ENCODE peak calls at places on chromosome 19, in four cellular contexts. One of them, this sample, is unnamed.

GRCh38 chr19:50924576-50924975 is 13.4 kb upstream of the KLK4 start:
- DNase-seq in cardiac muscle cell: no peak
- DNase-seq in right atrium auricular region: no peak
- DNase-seq in heart left ventricle: no peak
- DNase-seq in this sample: no peak

GRCh38 chr19:18289471-18290066 is 8.1 kb upstream of the JUND start:
- DNase-seq in heart left ventricle: no peak
- DNase-seq in right atrium auricular region: no peak
- DNase-seq in cardiac muscle cell: no peak
- DNase-seq in this sample: no peak

GRCh38 chr19:49017666-49018351 is 918 bp upstream of the LHB start:
- DNase-seq in heart left ventricle: peak; percentile 59
- DNase-seq in right atrium auricular region: no peak
- DNase-seq in cardiac muscle cell: peak; percentile 71
- DNase-seq in this sample: peak; percentile 89

GRCh38 chr19:11480927-11481776 is at the start of gene ELAVL3:
- DNase-seq in heart left ventricle: no peak
- DNase-seq in cardiac muscle cell: no peak
- DNase-seq in right atrium auricular region: no peak
- DNase-seq in this sample: no peak

GRCh38 chr19:39083983-39084731 is at the start of gene ACP7:
- DNase-seq in cardiac muscle cell: peak; percentile 11
- DNase-seq in heart left ventricle: no peak
- DNase-seq in right atrium auricular region: no peak
- DNase-seq in this sample: peak; percentile 36

GRCh38 chr19:42452590-42452989 is 9.8 kb upstream of the CXCL17 start:
- DNase-seq in heart left ventricle: no peak
- DNase-seq in cardiac muscle cell: no peak
- DNase-seq in right atrium auricular region: no peak
- DNase-seq in this sample: no peak

GRCh38 chr19:10421240-10421948 is 1.1 kb downstream of the PDE4A start:
- DNase-seq in cardiac muscle cell: no peak
- DNase-seq in right atrium auricular region: no peak
- DNase-seq in heart left ventricle: no peak
- DNase-seq in this sample: no peak

GRCh38 chr19:32489971-32490370 is 84.4 kb downstream of the DPY19L3 start:
- DNase-seq in right atrium auricular region: no peak
- DNase-seq in cardiac muscle cell: no peak
- DNase-seq in heart left ventricle: no peak
- DNase-seq in this sample: no peak

GRCh38 chr19:41310031-41310831 is at the start of gene CCDC97:
- DNase-seq in heart left ventricle: peak; percentile 92
- DNase-seq in right atrium auricular region: peak; percentile 84
- DNase-seq in cardiac muscle cell: peak; percentile 89
- DNase-seq in this sample: peak; percentile 94

GRCh38 chr19:18340990-18341868 is 831 bp downstream of the PGPEP1 start:
- DNase-seq in cardiac muscle cell: peak; percentile 29
- DNase-seq in heart left ventricle: peak; percentile 66
- DNase-seq in right atrium auricular region: peak; percentile 66
- DNase-seq in this sample: peak; percentile 88

GRCh38 chr19:30648321-30648720 is 276.1 kb downstream of the ZNF536 start:
- DNase-seq in cardiac muscle cell: no peak
- DNase-seq in heart left ventricle: no peak
- DNase-seq in right atrium auricular region: no peak
- DNase-seq in this sample: no peak

GRCh38 chr19:33872445-33873320 is 76.0 kb downstream of the KCTD15 start:
- DNase-seq in right atrium auricular region: no peak
- DNase-seq in cardiac muscle cell: no peak
- DNase-seq in heart left ventricle: no peak
- DNase-seq in this sample: no peak

GRCh38 chr19:611506-611869 is 21.8 kb downstream of the HCN2 start:
- DNase-seq in heart left ventricle: no peak
- DNase-seq in cardiac muscle cell: no peak
- DNase-seq in right atrium auricular region: no peak
- DNase-seq in this sample: no peak

GRCh38 chr19:48190288-48191284 is 20.1 kb downstream of the ZSWIM9 start:
- DNase-seq in right atrium auricular region: no peak
- DNase-seq in heart left ventricle: no peak
- DNase-seq in cardiac muscle cell: peak; percentile 17
- DNase-seq in this sample: peak; percentile 55

GRCh38 chr19:8023371-8023770 is 17.9 kb upstream of the ELAVL1 start:
- DNase-seq in cardiac muscle cell: no peak
- DNase-seq in heart left ventricle: no peak
- DNase-seq in right atrium auricular region: no peak
- DNase-seq in this sample: no peak

GRCh38 chr19:8021374-8021773 is 15.9 kb upstream of the ELAVL1 start:
- DNase-seq in cardiac muscle cell: no peak
- DNase-seq in right atrium auricular region: no peak
- DNase-seq in heart left ventricle: no peak
- DNase-seq in this sample: no peak

GRCh38 chr19:8022275-8022674 is 16.8 kb upstream of the ELAVL1 start:
- DNase-seq in heart left ventricle: no peak
- DNase-seq in right atrium auricular region: no peak
- DNase-seq in cardiac muscle cell: no peak
- DNase-seq in this sample: no peak

GRCh38 chr19:8020681-8021080 is 15.2 kb upstream of the ELAVL1 start:
- DNase-seq in cardiac muscle cell: no peak
- DNase-seq in right atrium auricular region: no peak
- DNase-seq in heart left ventricle: no peak
- DNase-seq in this sample: no peak

DNA sequence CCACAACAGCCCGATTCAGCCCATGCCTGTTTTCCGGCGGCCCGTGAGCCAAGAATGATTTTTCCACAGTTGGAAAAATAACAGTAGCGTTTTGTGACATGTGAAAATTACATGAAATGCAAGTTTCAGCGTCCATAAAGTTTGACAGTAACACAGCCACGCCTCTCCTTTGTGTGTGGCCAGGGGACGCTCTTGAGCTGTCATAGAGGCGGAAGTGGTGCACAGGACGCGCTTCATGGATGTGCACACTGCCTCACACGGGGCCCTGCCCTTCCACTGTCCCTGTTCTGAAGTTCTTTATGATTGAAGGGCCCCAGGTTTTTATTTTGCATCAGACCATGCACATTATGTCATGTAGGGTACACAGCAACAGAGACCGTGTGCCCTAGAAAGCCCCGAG is 12.4 kb upstream of the ELAVL1 start:
- DNase-seq in right atrium auricular region: no peak
- DNase-seq in cardiac muscle cell: no peak
- DNase-seq in heart left ventricle: no peak
- DNase-seq in this sample: peak; percentile 77
- TF ChIP-seq CTCF in right atrium auricular region: no peak
- TF ChIP-seq CTCF in cardiac muscle cell: peak; percentile 17
- TF ChIP-seq CTCF in heart left ventricle: no peak
- TF ChIP-seq CTCF in this sample: peak; percentile 70

DNA sequence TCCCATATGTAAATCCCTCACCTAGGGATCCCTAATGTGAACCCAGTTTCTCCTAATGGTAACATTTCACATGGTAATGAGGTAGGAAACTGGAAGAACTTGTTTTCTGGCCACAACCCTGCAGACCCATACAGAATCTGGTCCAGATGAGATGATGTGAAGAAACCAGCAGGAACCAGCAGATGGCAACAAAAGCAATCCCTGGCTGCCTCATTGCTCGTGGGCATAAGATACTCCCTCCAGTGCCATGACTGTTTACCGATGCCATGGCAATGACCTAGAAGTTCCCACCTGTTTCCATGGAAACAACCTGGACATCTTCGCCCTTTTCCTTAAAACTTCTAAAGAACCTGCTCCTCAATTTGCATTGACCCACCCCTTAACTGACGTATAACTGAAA is 1.4 kb upstream of the CD209 start:
- DNase-seq in heart left ventricle: no peak
- DNase-seq in right atrium auricular region: no peak
- DNase-seq in cardiac muscle cell: no peak
- DNase-seq in this sample: no peak
- TF ChIP-seq CTCF in heart left ventricle: no peak
- TF ChIP-seq CTCF in right atrium auricular region: no peak
- TF ChIP-seq CTCF in cardiac muscle cell: no peak
- TF ChIP-seq CTCF in this sample: no peak

DNA sequence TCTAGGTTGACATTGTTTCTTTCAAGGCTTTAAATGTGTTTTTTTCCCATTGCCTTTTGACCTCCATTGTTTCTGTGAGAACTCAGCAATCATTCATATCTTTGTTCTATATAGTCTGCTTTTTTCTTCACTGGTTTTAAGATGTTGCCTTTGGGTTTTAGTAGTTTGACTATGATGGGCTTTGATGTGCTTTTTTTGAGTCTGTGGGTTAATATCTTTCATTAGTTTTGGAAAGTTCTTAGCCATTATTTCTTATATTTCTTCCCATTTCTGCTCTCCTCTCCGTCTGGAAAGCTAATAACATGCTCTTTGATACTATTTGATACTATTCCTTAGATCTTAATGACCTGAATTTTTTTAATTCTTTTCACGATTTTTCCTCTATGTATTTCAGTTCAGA is 32.7 kb downstream of the CCDC8 start:
- DNase-seq in cardiac muscle cell: no peak
- DNase-seq in heart left ventricle: no peak
- DNase-seq in right atrium auricular region: no peak
- DNase-seq in this sample: no peak
- TF ChIP-seq CTCF in cardiac muscle cell: no peak
- TF ChIP-seq CTCF in heart left ventricle: no peak
- TF ChIP-seq CTCF in right atrium auricular region: no peak
- TF ChIP-seq CTCF in this sample: no peak

GRCh38 chr19:3984584-3984907 is 717 bp downstream of the EEF2 start:
- DNase-seq in heart left ventricle: no peak
- DNase-seq in cardiac muscle cell: no peak
- DNase-seq in right atrium auricular region: no peak
- DNase-seq in this sample: no peak

GRCh38 chr19:3985643-3986259 is 488 bp upstream of the EEF2 start:
- DNase-seq in cardiac muscle cell: no peak
- DNase-seq in heart left ventricle: no peak
- DNase-seq in right atrium auricular region: no peak
- DNase-seq in this sample: no peak

GRCh38 chr19:3983936-3984583 is 1.2 kb downstream of the EEF2 start:
- DNase-seq in right atrium auricular region: no peak
- DNase-seq in heart left ventricle: peak; percentile 32
- DNase-seq in cardiac muscle cell: no peak
- DNase-seq in this sample: no peak

GRCh38 chr19:3986260-3987041 is 1.2 kb upstream of the EEF2 start:
- DNase-seq in cardiac muscle cell: peak; percentile 78
- DNase-seq in right atrium auricular region: no peak
- DNase-seq in heart left ventricle: peak; percentile 56
- DNase-seq in this sample: peak; percentile 65

GRCh38 chr19:3984908-3985642 is at the start of gene EEF2:
- DNase-seq in cardiac muscle cell: peak; percentile 94
- DNase-seq in heart left ventricle: peak; percentile 93
- DNase-seq in right atrium auricular region: peak; percentile 90
- DNase-seq in this sample: peak; percentile 97
- TF ChIP-seq CTCF in cardiac muscle cell: no peak
- TF ChIP-seq CTCF in heart left ventricle: no peak
- TF ChIP-seq CTCF in right atrium auricular region: no peak
- TF ChIP-seq CTCF in this sample: no peak

DNA sequence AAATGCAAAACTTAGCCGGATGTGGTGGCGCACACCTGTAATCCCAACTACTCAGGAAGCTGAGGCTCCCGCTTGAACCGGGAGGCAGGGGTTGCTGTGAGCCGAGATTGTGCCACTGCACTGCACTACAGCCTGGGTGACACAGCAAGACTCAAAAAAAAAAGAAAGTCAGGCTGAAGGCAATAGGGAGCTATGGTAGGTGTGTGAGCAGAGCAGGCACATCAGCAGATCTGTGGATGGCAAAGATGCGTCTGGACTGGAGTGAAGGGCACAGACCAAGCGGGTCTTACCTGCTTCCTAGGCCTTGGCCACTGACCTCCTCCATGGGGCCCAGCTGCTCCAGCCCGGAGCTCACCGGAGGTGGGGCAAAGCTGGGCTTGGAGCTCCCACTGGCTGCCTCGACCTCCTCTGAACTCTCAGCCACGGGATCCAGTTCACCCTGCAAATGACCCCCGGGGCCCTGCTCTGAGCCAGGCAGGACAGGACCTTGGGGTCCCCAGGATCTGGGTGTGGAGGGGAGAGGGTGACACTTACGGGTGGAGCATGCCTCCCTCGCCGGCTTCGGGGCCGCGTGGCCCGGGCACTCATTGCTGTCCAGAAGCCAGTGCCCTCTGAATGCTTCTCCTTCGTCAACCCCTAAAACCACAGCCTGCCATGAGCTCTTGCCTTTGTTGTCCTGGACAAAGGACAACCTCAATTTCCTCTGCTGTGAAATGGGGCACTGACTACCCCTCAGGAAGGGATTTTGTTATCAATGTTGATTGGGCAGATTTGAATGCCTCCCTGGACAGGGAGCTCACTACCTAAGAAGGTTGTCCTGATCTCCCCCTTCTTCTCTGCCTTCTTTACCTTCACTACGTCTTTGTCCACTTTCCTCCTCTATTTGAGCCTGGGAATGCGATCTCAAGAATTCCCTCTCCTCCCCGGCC is 569 bp downstream of the USHBP1 start:
- DNase-seq in right atrium auricular region: no peak
- DNase-seq in cardiac muscle cell: no peak
- DNase-seq in heart left ventricle: no peak
- DNase-seq in this sample: no peak
- TF ChIP-seq CTCF in right atrium auricular region: no peak
- TF ChIP-seq CTCF in cardiac muscle cell: no peak
- TF ChIP-seq CTCF in heart left ventricle: no peak
- TF ChIP-seq CTCF in this sample: no peak

This sample was measured in GM13977.